ENCODE peak calls at places on chromosome 9, in four cellular contexts. One of them, this sample, is unnamed.

GRCh38 chr9:129949821-129950220 is 93.2 kb downstream of the FNBP1 start:
- DNase-seq in lower lobe of right lung: no peak
- DNase-seq in neural progenitor cell: no peak
- DNase-seq in PC-9: no peak
- DNase-seq in this sample: no peak

GRCh38 chr9:15086096-15087030 is 176.1 kb upstream of the FREM1 start:
- DNase-seq in lower lobe of right lung: no peak
- DNase-seq in neural progenitor cell: no peak
- DNase-seq in PC-9: no peak
- DNase-seq in this sample: no peak

GRCh38 chr9:128412120-128412790 is 8.4 kb upstream of the CERCAM start:
- DNase-seq in lower lobe of right lung: peak
- DNase-seq in neural progenitor cell: peak
- DNase-seq in PC-9: no peak
- DNase-seq in this sample: peak

GRCh38 chr9:25724424-25724823 is 46.2 kb upstream of the TUSC1 start:
- DNase-seq in lower lobe of right lung: no peak
- DNase-seq in neural progenitor cell: no peak
- DNase-seq in PC-9: no peak
- DNase-seq in this sample: no peak

GRCh38 chr9:117411547-117411946 is 3.3 kb downstream of the ASTN2 start:
- DNase-seq in lower lobe of right lung: no peak
- DNase-seq in neural progenitor cell: peak
- DNase-seq in PC-9: no peak
- DNase-seq in this sample: peak

GRCh38 chr9:69945671-69946141 is 97.9 kb upstream of the MAMDC2 start:
- DNase-seq in lower lobe of right lung: peak
- DNase-seq in neural progenitor cell: no peak
- DNase-seq in PC-9: no peak
- DNase-seq in this sample: no peak

GRCh38 chr9:90659626-90660364 is 17.2 kb upstream of the DIRAS2 start:
- DNase-seq in lower lobe of right lung: no peak
- DNase-seq in neural progenitor cell: no peak
- DNase-seq in PC-9: peak
- DNase-seq in this sample: no peak

GRCh38 chr9:706073-706472 is 135.4 kb upstream of the DMRT1 start:
- DNase-seq in lower lobe of right lung: no peak
- DNase-seq in neural progenitor cell: no peak
- DNase-seq in PC-9: no peak
- DNase-seq in this sample: no peak

GRCh38 chr9:16653491-16654407 is 216.7 kb downstream of the BNC2 start:
- DNase-seq in lower lobe of right lung: no peak
- DNase-seq in neural progenitor cell: peak
- DNase-seq in PC-9: no peak
- DNase-seq in this sample: peak

GRCh38 chr9:14827805-14828204 is 82.4 kb downstream of the FREM1 start:
- DNase-seq in lower lobe of right lung: peak
- DNase-seq in neural progenitor cell: no peak
- DNase-seq in PC-9: no peak
- DNase-seq in this sample: no peak

GRCh38 chr9:10366171-10366779 is 246.5 kb downstream of the PTPRD start:
- DNase-seq in lower lobe of right lung: no peak
- DNase-seq in neural progenitor cell: peak
- DNase-seq in PC-9: no peak
- DNase-seq in this sample: peak

GRCh38 chr9:33446507-33447403 is 638 bp downstream of the AQP3 start:
- DNase-seq in lower lobe of right lung: peak
- DNase-seq in neural progenitor cell: peak
- DNase-seq in PC-9: peak
- DNase-seq in this sample: peak

GRCh38 chr9:12658531-12659209 is 34.5 kb upstream of the TYRP1 start:
- DNase-seq in lower lobe of right lung: no peak
- DNase-seq in neural progenitor cell: no peak
- DNase-seq in PC-9: no peak
- DNase-seq in this sample: no peak

GRCh38 chr9:137076636-137077009 is 694 bp upstream of the UAP1L1 start:
- DNase-seq in lower lobe of right lung: peak
- DNase-seq in neural progenitor cell: no peak
- DNase-seq in PC-9: no peak
- DNase-seq in this sample: no peak

GRCh38 chr9:37255187-37255586 is 134.8 kb downstream of the ZCCHC7 start:
- DNase-seq in lower lobe of right lung: no peak
- DNase-seq in neural progenitor cell: no peak
- DNase-seq in PC-9: no peak
- DNase-seq in this sample: no peak

GRCh38 chr9:137374131-137374845 is 48.7 kb downstream of the EXD3 start:
- DNase-seq in lower lobe of right lung: no peak
- DNase-seq in neural progenitor cell: no peak
- DNase-seq in PC-9: no peak
- DNase-seq in this sample: no peak

GRCh38 chr9:131747352-131747751 is 7.5 kb upstream of the RAPGEF1 start:
- DNase-seq in lower lobe of right lung: no peak
- DNase-seq in neural progenitor cell: peak
- DNase-seq in PC-9: peak
- DNase-seq in this sample: no peak

GRCh38 chr9:136019041-136019680 is 58.0 kb upstream of the UBAC1 start:
- DNase-seq in lower lobe of right lung: peak
- DNase-seq in neural progenitor cell: no peak
- DNase-seq in PC-9: no peak
- DNase-seq in this sample: no peak

GRCh38 chr9:107274953-107275422 is 8.1 kb upstream of the RAD23B start:
- DNase-seq in lower lobe of right lung: no peak
- DNase-seq in neural progenitor cell: no peak
- DNase-seq in PC-9: peak
- DNase-seq in this sample: no peak

GRCh38 chr9:76107487-76107886 is 217.0 kb downstream of the PCSK5 start:
- DNase-seq in lower lobe of right lung: no peak
- DNase-seq in neural progenitor cell: no peak
- DNase-seq in PC-9: no peak
- DNase-seq in this sample: no peak

GRCh38 chr9:83231039-83231438 is 168.1 kb upstream of the RASEF start:
- DNase-seq in lower lobe of right lung: no peak
- DNase-seq in neural progenitor cell: peak
- DNase-seq in PC-9: no peak
- DNase-seq in this sample: no peak
- TF ChIP-seq CTCF in lower lobe of right lung: peak
- TF ChIP-seq CTCF in neural progenitor cell: peak
- TF ChIP-seq CTCF in PC-9: no peak
- TF ChIP-seq CTCF in this sample: peak

DNA sequence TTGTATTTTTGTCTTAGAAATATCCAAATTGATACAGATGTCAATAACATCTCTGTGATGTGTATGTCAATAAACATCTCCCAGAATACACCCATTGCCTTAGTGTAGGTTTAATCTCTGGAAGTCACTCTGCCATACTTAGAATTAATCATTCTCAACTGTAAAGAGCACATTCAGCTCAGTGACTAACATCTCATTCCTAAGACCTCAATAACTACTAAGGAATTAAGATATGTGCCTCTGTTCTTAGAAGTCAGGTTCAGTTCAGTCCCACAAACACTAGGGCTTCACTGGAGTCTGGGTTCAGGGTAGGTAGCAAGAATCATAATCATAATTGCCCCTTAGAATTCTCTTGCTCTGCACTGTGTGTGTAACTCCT is 31.7 kb downstream of the UGCG start:
- DNase-seq in lower lobe of right lung: no peak
- DNase-seq in neural progenitor cell: no peak
- DNase-seq in PC-9: no peak
- DNase-seq in this sample: no peak
- TF ChIP-seq CTCF in lower lobe of right lung: no peak
- TF ChIP-seq CTCF in neural progenitor cell: no peak
- TF ChIP-seq CTCF in PC-9: no peak
- TF ChIP-seq CTCF in this sample: no peak

GRCh38 chr9:80665479-80665878 is 1023.9 kb downstream of the TLE1 start:
- DNase-seq in lower lobe of right lung: no peak
- DNase-seq in neural progenitor cell: no peak
- DNase-seq in PC-9: no peak
- DNase-seq in this sample: no peak

GRCh38 chr9:80664327-80665210 is 1024.8 kb downstream of the TLE1 start:
- DNase-seq in lower lobe of right lung: no peak
- DNase-seq in neural progenitor cell: peak
- DNase-seq in PC-9: no peak
- DNase-seq in this sample: no peak
- TF ChIP-seq CTCF in lower lobe of right lung: no peak
- TF ChIP-seq CTCF in neural progenitor cell: peak
- TF ChIP-seq CTCF in PC-9: peak
- TF ChIP-seq CTCF in this sample: no peak

GRCh38 chr9:134440636-134441226 is 114.5 kb downstream of the RXRA start:
- DNase-seq in lower lobe of right lung: no peak
- DNase-seq in neural progenitor cell: no peak
- DNase-seq in PC-9: no peak
- DNase-seq in this sample: no peak

GRCh38 chr9:134438204-134438788 is 112.0 kb downstream of the RXRA start:
- DNase-seq in lower lobe of right lung: peak
- DNase-seq in neural progenitor cell: peak
- DNase-seq in PC-9: no peak
- DNase-seq in this sample: no peak

GRCh38 chr9:134437417-134438203 is 111.4 kb downstream of the RXRA start:
- DNase-seq in lower lobe of right lung: no peak
- DNase-seq in neural progenitor cell: peak
- DNase-seq in PC-9: no peak
- DNase-seq in this sample: peak

GRCh38 chr9:134441227-134442086 is 115.2 kb downstream of the RXRA start:
- DNase-seq in lower lobe of right lung: no peak
- DNase-seq in neural progenitor cell: no peak
- DNase-seq in PC-9: no peak
- DNase-seq in this sample: no peak

DNA sequence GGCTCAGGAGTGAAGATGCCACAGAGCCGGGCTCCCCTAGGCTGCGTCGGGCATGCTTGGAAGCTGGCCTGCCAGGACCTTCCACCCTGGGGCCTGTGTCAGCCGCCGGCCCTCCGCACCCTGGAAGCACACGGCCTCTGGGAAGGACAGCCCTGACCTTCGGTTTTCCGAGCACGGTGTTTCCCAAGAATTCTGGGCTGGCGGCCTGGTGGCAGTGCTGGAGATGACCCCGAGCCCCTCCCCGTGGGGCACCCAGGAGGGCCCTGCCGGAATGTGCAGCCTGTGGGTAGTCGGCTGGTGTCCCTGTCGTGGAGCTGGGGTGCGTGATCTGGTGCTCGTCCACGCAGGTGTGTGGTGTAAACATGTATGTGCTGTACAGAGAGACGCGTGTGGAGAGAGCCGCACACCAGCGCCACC is 113.1 kb downstream of the RXRA start:
- DNase-seq in lower lobe of right lung: no peak
- DNase-seq in neural progenitor cell: no peak
- DNase-seq in PC-9: no peak
- DNase-seq in this sample: no peak
- TF ChIP-seq CTCF in lower lobe of right lung: no peak
- TF ChIP-seq CTCF in neural progenitor cell: no peak
- TF ChIP-seq CTCF in PC-9: no peak
- TF ChIP-seq CTCF in this sample: no peak

GRCh38 chr9:92709240-92709639 is 39.3 kb upstream of the IPPK start:
- DNase-seq in lower lobe of right lung: no peak
- DNase-seq in neural progenitor cell: no peak
- DNase-seq in PC-9: no peak
- DNase-seq in this sample: no peak

GRCh38 chr9:92707530-92707929 is 37.6 kb upstream of the IPPK start:
- DNase-seq in lower lobe of right lung: no peak
- DNase-seq in neural progenitor cell: no peak
- DNase-seq in PC-9: no peak
- DNase-seq in this sample: no peak

GRCh38 chr9:92704528-92704927 is 34.6 kb upstream of the IPPK start:
- DNase-seq in lower lobe of right lung: no peak
- DNase-seq in neural progenitor cell: no peak
- DNase-seq in PC-9: no peak
- DNase-seq in this sample: no peak

GRCh38 chr9:92709954-92710353 is 40.0 kb upstream of the IPPK start:
- DNase-seq in lower lobe of right lung: no peak
- DNase-seq in neural progenitor cell: no peak
- DNase-seq in PC-9: no peak
- DNase-seq in this sample: no peak

DNA sequence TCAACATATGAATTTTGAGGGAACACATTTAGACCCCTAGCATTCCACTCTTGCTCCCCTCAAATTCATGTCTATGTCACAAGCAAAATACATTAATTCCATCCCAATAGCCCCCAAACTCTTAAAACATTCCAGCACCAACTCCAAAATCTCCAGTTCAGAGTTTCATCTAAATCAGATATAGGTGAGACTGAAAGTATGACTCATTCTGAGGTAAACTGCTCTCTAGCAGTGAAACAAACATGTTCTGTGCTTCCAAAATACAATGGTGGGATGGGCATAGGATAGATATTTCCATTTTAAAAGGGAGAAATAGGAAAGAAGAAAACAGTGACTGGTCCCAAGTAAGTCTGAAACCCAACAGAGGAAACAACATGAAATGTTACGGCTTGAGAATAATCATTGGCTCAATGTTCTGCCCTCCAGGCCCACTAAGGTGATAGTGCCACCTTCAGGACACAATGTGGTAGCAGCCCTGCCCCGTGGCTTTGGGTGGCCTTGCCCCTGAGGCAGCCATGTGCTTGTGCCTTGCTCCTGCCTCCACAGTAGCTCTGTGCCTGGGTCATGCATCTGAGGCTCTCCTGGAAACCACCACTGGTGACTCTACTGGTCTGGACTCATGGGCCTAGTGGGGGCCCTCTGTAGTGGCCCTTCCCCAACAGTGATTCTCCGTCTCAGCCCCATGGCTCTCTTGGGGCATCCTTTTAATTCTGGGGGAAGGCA is 36.4 kb upstream of the IPPK start:
- DNase-seq in lower lobe of right lung: no peak
- DNase-seq in neural progenitor cell: peak
- DNase-seq in PC-9: no peak
- DNase-seq in this sample: no peak
- TF ChIP-seq CTCF in lower lobe of right lung: peak
- TF ChIP-seq CTCF in neural progenitor cell: peak
- TF ChIP-seq CTCF in PC-9: peak
- TF ChIP-seq CTCF in this sample: no peak

GRCh38 chr9:79633558-79633957 is 61.8 kb downstream of the TLE4 start:
- DNase-seq in lower lobe of right lung: no peak
- DNase-seq in neural progenitor cell: no peak
- DNase-seq in PC-9: no peak
- DNase-seq in this sample: no peak

GRCh38 chr9:79632060-79632459 is 60.3 kb downstream of the TLE4 start:
- DNase-seq in lower lobe of right lung: no peak
- DNase-seq in neural progenitor cell: no peak
- DNase-seq in PC-9: no peak
- DNase-seq in this sample: no peak

GRCh38 chr9:79629721-79630120 is 58.0 kb downstream of the TLE4 start:
- DNase-seq in lower lobe of right lung: no peak
- DNase-seq in neural progenitor cell: no peak
- DNase-seq in PC-9: no peak
- DNase-seq in this sample: no peak

GRCh38 chr9:79630521-79631403 is 59.0 kb downstream of the TLE4 start:
- DNase-seq in lower lobe of right lung: no peak
- DNase-seq in neural progenitor cell: no peak
- DNase-seq in PC-9: no peak
- DNase-seq in this sample: no peak
- TF ChIP-seq CTCF in lower lobe of right lung: no peak
- TF ChIP-seq CTCF in neural progenitor cell: no peak
- TF ChIP-seq CTCF in PC-9: no peak
- TF ChIP-seq CTCF in this sample: no peak

This sample was measured in nephron progenitor cell.